ENCODE peak calls at places on chromosome 6, in ten cellular contexts. C is breast epithelium; L is CD8-positive, alpha-beta T cell; W is lower lobe of right lung; O is AG10803; G is kidney; K is effector memory CD4-positive, alpha-beta T cell; D is adrenal gland; Y is CD4-positive, CD25-positive, alpha-beta regulatory T cell; V is HCT116. J is an unnamed sample.

GRCh38 chr6:80544500-80545055 is 438.1 kb downstream of the BCKDHB start:
- DNase-seq in C (no peak), Y (no peak), D (no peak), K (no peak), W (no peak), L (no peak), V (no peak), O (peak; percentile 51), G (no peak), J (no peak)

GRCh38 chr6:90411292-90411781 is 114.7 kb upstream of the BACH2 start:
- DNase-seq in K (peak; percentile 52), L (no peak), G (no peak), C (no peak), V (peak; percentile 71), W (no peak), O (no peak), D (no peak), Y (peak; percentile 31), J (no peak)

GRCh38 chr6:66429220-66429619 is 722.2 kb upstream of the EYS start:
- DNase-seq in V (no peak), C (no peak), D (no peak), W (no peak), Y (no peak), L (no peak), K (no peak), O (peak; percentile 51), G (no peak), J (no peak)

GRCh38 chr6:131136021-131136847 is 967 bp downstream of the AKAP7 start:
- DNase-seq in D (peak; percentile 61), O (peak; percentile 28), C (no peak), L (no peak), Y (no peak), W (no peak), G (no peak), K (no peak), V (no peak), J (no peak)

GRCh38 chr6:133609404-133610270 is 279.3 kb upstream of the TCF21 start:
- DNase-seq in C (no peak), V (peak; percentile 85), D (no peak), O (peak; percentile 99), K (no peak), W (no peak), Y (no peak), L (no peak), G (no peak), J (no peak)

GRCh38 chr6:105272783-105273182 is 93.0 kb upstream of the POPDC3 start:
- DNase-seq in G (no peak), L (no peak), Y (no peak), V (no peak), W (no peak), K (no peak), D (peak; percentile 70), C (no peak), O (peak; percentile 23), J (no peak)

GRCh38 chr6:74650668-74651067 is 555.2 kb downstream of the COL12A1 start:
- DNase-seq in V (no peak), W (no peak), C (no peak), D (no peak), L (no peak), O (no peak), Y (no peak), K (no peak), G (no peak), J (no peak)

GRCh38 chr6:95227301-95227700 is 350.0 kb upstream of the MANEA start:
- DNase-seq in V (no peak), K (no peak), W (no peak), C (no peak), Y (no peak), O (no peak), D (no peak), G (no peak), L (no peak), J (no peak)

GRCh38 chr6:155380666-155381332 is 66.5 kb upstream of the TFB1M start:
- DNase-seq in O (no peak), V (no peak), C (no peak), Y (no peak), G (no peak), L (no peak), D (no peak), K (no peak), W (no peak), J (no peak)

GRCh38 chr6:8627085-8627861 is 191.9 kb upstream of the SLC35B3 start:
- DNase-seq in G (no peak), O (no peak), C (no peak), W (no peak), D (no peak), L (no peak), V (peak; percentile 44), K (no peak), Y (no peak), J (no peak)

GRCh38 chr6:45930419-45931059 is 85.1 kb downstream of the CLIC5 start:
- DNase-seq in G (peak; percentile 84), Y (peak; percentile 31), C (peak; percentile 45), V (peak; percentile 54), D (peak; percentile 88), K (peak; percentile 38), L (peak; percentile 73), W (peak; percentile 70), O (peak; percentile 56), J (peak; percentile 2)

GRCh38 chr6:152572395-152573061 is 64.6 kb downstream of the SYNE1 start:
- DNase-seq in L (no peak), G (no peak), V (no peak), W (no peak), D (no peak), C (no peak), K (no peak), Y (no peak), O (peak; percentile 36), J (no peak)

GRCh38 chr6:151680846-151681425 is 126.5 kb upstream of the ESR1 start:
- DNase-seq in O (no peak), W (no peak), K (no peak), D (no peak), V (no peak), Y (no peak), C (no peak), L (no peak), G (no peak), J (no peak)

GRCh38 chr6:39421383-39422225 is 99.1 kb upstream of the KCNK16 start:
- DNase-seq in K (no peak), V (no peak), C (no peak), G (no peak), L (no peak), O (peak; percentile 60), D (no peak), Y (no peak), W (no peak), J (no peak)

GRCh38 chr6:22147983-22148797 is 148.6 kb downstream of the PRL start:
- DNase-seq in G (peak; percentile 54), C (no peak), Y (no peak), D (no peak), V (no peak), W (peak; percentile 44), K (no peak), L (no peak), O (peak; percentile 75), J (no peak)

GRCh38 chr6:71420693-71421328 is 132.2 kb downstream of the OGFRL1 start:
- DNase-seq in O (peak; percentile 96), K (no peak), L (no peak), W (peak; percentile 95), Y (no peak), G (peak; percentile 98), D (peak; percentile 98), V (no peak), C (peak; percentile 97), J (no peak)

DNA sequence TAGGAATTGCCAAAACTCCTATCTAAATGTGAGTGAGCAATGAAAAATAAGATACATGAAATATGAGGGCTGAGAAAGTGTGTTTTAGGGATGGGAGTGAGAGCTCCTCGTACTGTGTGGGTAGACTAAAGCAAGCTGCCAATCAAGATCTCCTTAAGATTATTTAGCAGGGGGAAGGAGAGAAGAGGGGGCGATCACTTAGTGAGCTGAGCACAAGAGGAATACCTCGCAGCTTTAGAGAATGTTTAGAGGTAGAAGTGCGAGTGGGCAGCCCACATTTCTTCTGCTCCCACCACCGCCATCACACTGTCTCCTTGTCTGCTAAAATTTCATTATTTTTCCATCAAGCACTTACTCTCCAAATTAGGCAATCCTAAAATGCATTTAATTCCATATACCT is 312.6 kb downstream of the ALDH8A1 start:
- DNase-seq in V (no peak), K (no peak), C (no peak), G (no peak), O (no peak), L (no peak), W (no peak), D (no peak), Y (no peak), J (no peak)
- H3K4me3 ChIP-seq in V (no peak overlapping the region), K (no peak overlapping the region), C (no peak overlapping the region), G (no peak overlapping the region), O (no peak overlapping the region), L (no peak overlapping the region), W (no peak overlapping the region), D (no peak overlapping the region), Y (no peak overlapping the region), J (no peak overlapping the region)

DNA sequence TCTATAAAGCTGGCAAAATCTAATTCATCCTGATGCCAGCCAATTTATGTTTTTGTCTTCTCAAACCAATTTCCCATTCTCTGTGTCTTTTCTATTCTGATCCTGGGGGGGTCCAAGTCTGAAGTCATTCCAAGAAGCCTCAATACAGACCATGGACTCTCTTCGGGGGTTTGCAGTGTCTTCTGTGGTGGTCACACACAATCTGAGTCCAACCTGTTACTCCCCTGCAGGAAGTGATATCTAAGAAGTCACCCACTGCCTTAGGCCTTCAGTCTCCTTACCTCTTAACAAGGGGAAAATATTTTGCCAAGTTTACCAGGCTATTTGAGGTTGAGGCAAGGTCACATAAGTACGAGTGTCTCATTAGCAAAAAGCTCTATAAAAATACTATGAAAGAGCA is 1.9 kb downstream of the TRIM26 start:
- DNase-seq in D (no peak), O (no peak), V (no peak), K (no peak), C (no peak), Y (no peak), W (no peak), L (no peak), G (no peak), J (no peak)
- H3K4me3 ChIP-seq in D (no peak overlapping the region), O (no peak overlapping the region), V (no peak overlapping the region), K (no peak overlapping the region), C (no peak overlapping the region), Y (peak overlapping the region; percentile 91), W (no peak overlapping the region), L (no peak overlapping the region), G (peak overlapping the region; percentile 92), J (no peak overlapping the region)

DNA sequence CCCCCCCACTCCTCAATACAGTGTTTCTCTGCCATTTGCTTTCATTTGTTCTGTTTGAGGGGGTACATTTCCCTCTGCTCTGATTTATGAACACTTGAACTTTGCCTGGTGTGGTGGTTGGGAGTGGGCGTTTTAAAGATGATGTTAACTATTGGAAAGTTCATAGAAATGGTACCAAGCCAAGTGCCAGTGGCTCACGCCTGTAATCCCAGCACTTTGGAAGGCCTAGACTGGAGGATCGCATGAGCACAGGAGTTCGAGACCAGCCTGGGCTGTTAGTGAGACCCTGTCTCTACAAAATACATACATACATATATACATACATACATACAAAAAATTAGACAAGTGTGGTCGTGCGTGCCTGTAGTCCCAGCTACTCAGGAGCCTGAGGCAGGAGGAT is 1.1 kb downstream of the RAB32 start:
- DNase-seq in W (no peak), K (no peak), Y (no peak), C (no peak), G (no peak), V (no peak), D (no peak), L (no peak), O (peak; percentile 38), J (no peak)
- H3K4me3 ChIP-seq in W (peak overlapping the region; percentile 85), K (no peak overlapping the region), Y (no peak overlapping the region), C (peak overlapping the region; percentile 75), G (peak overlapping the region; percentile 49), V (no peak overlapping the region), D (no peak overlapping the region), L (no peak overlapping the region), O (peak overlapping the region; percentile 91), J (peak overlapping the region; percentile 71)

GRCh38 chr6:26030716-26031115 is 56.5 kb upstream of the HFE start:
- DNase-seq in O (no peak), W (no peak), V (no peak), D (no peak), L (no peak), C (no peak), Y (no peak), K (no peak), G (no peak), J (no peak)
- H3K4me3 ChIP-seq in O (no peak overlapping the region), W (no peak overlapping the region), V (no peak overlapping the region), D (no peak overlapping the region), L (no peak overlapping the region), C (no peak overlapping the region), Y (no peak overlapping the region), K (no peak overlapping the region), G (no peak overlapping the region), J (no peak overlapping the region)